ENCODE peak calls at places on chromosome 7, in seven cellular contexts. One of them, this sample, is unnamed.

GRCh38 chr7:99514050-99514449 is 9.6 kb downstream of the ZKSCAN5 start:
- DNase-seq in GM23338: no peak
- DNase-seq in coronary artery: no peak
- DNase-seq in prostate gland: no peak
- DNase-seq in adrenal gland: no peak
- DNase-seq in brain microvascular endothelial cell: no peak
- DNase-seq in uterus: no peak
- DNase-seq in this sample: no peak

GRCh38 chr7:112134039-112134438 is 72.2 kb downstream of the DOCK4 start:
- DNase-seq in GM23338: no peak
- DNase-seq in coronary artery: no peak
- DNase-seq in prostate gland: no peak
- DNase-seq in adrenal gland: no peak
- DNase-seq in brain microvascular endothelial cell: no peak
- DNase-seq in uterus: no peak
- DNase-seq in this sample: no peak

GRCh38 chr7:142963993-142964392 is 1.8 kb upstream of the KEL start:
- DNase-seq in GM23338: no peak
- DNase-seq in coronary artery: no peak
- DNase-seq in prostate gland: no peak
- DNase-seq in adrenal gland: no peak
- DNase-seq in brain microvascular endothelial cell: no peak
- DNase-seq in uterus: no peak
- DNase-seq in this sample: no peak

GRCh38 chr7:54778166-54778565 is 19.2 kb upstream of the SEC61G start:
- DNase-seq in GM23338: no peak
- DNase-seq in coronary artery: no peak
- DNase-seq in prostate gland: no peak
- DNase-seq in adrenal gland: no peak
- DNase-seq in brain microvascular endothelial cell: no peak
- DNase-seq in uterus: no peak
- DNase-seq in this sample: no peak

GRCh38 chr7:121366852-121367431 is 29.2 kb downstream of the FAM3C start:
- DNase-seq in GM23338: peak
- DNase-seq in coronary artery: no peak
- DNase-seq in prostate gland: no peak
- DNase-seq in adrenal gland: peak
- DNase-seq in brain microvascular endothelial cell: no peak
- DNase-seq in uterus: no peak
- DNase-seq in this sample: no peak

GRCh38 chr7:139595806-139596205 is 72.3 kb downstream of the CLEC2L start:
- DNase-seq in GM23338: no peak
- DNase-seq in coronary artery: no peak
- DNase-seq in prostate gland: no peak
- DNase-seq in adrenal gland: no peak
- DNase-seq in brain microvascular endothelial cell: no peak
- DNase-seq in uterus: no peak
- DNase-seq in this sample: no peak

GRCh38 chr7:77648742-77649338 is 47.4 kb upstream of the RSBN1L start:
- DNase-seq in GM23338: no peak
- DNase-seq in coronary artery: no peak
- DNase-seq in prostate gland: no peak
- DNase-seq in adrenal gland: no peak
- DNase-seq in brain microvascular endothelial cell: no peak
- DNase-seq in uterus: no peak
- DNase-seq in this sample: no peak

GRCh38 chr7:123154231-123154860 is 45.4 kb downstream of the SLC13A1 start:
- DNase-seq in GM23338: peak
- DNase-seq in coronary artery: no peak
- DNase-seq in prostate gland: peak
- DNase-seq in adrenal gland: peak
- DNase-seq in brain microvascular endothelial cell: peak
- DNase-seq in uterus: peak
- DNase-seq in this sample: peak

GRCh38 chr7:17090751-17091150 is 207.7 kb upstream of the AHR start:
- DNase-seq in GM23338: no peak
- DNase-seq in coronary artery: no peak
- DNase-seq in prostate gland: no peak
- DNase-seq in adrenal gland: no peak
- DNase-seq in brain microvascular endothelial cell: peak
- DNase-seq in uterus: no peak
- DNase-seq in this sample: no peak

GRCh38 chr7:47763063-47763974 is 181.4 kb upstream of the TNS3 start:
- DNase-seq in GM23338: no peak
- DNase-seq in coronary artery: no peak
- DNase-seq in prostate gland: no peak
- DNase-seq in adrenal gland: no peak
- DNase-seq in brain microvascular endothelial cell: peak
- DNase-seq in uterus: no peak
- DNase-seq in this sample: no peak

GRCh38 chr7:110573862-110574528 is 516.9 kb upstream of the LRRN3 start:
- DNase-seq in GM23338: no peak
- DNase-seq in coronary artery: no peak
- DNase-seq in prostate gland: no peak
- DNase-seq in adrenal gland: no peak
- DNase-seq in brain microvascular endothelial cell: peak
- DNase-seq in uterus: no peak
- DNase-seq in this sample: no peak

GRCh38 chr7:150959739-150960734 is 18.1 kb downstream of the KCNH2 start:
- DNase-seq in GM23338: no peak
- DNase-seq in coronary artery: no peak
- DNase-seq in prostate gland: no peak
- DNase-seq in adrenal gland: no peak
- DNase-seq in brain microvascular endothelial cell: no peak
- DNase-seq in uterus: no peak
- DNase-seq in this sample: no peak
- H3K27ac ChIP-seq in GM23338: no peak
- H3K27ac ChIP-seq in coronary artery: no peak
- H3K27ac ChIP-seq in prostate gland: no peak
- H3K27ac ChIP-seq in adrenal gland: no peak
- H3K27ac ChIP-seq in brain microvascular endothelial cell: no peak
- H3K27ac ChIP-seq in uterus: peak
- H3K27ac ChIP-seq in this sample: no peak

GRCh38 chr7:44058759-44059218 is 6.6 kb downstream of the PGAM2 start:
- DNase-seq in GM23338: no peak
- DNase-seq in coronary artery: peak
- DNase-seq in prostate gland: no peak
- DNase-seq in adrenal gland: no peak
- DNase-seq in brain microvascular endothelial cell: no peak
- DNase-seq in uterus: peak
- DNase-seq in this sample: no peak

GRCh38 chr7:44059219-44060090 is 5.9 kb downstream of the PGAM2 start:
- DNase-seq in GM23338: no peak
- DNase-seq in coronary artery: peak
- DNase-seq in prostate gland: no peak
- DNase-seq in adrenal gland: no peak
- DNase-seq in brain microvascular endothelial cell: no peak
- DNase-seq in uterus: peak
- DNase-seq in this sample: no peak

GRCh38 chr7:44056681-44057080 is 8.7 kb downstream of the PGAM2 start:
- DNase-seq in GM23338: no peak
- DNase-seq in coronary artery: peak
- DNase-seq in prostate gland: no peak
- DNase-seq in adrenal gland: no peak
- DNase-seq in brain microvascular endothelial cell: no peak
- DNase-seq in uterus: peak
- DNase-seq in this sample: no peak

GRCh38 chr7:44057849-44058758 is 7.3 kb downstream of the PGAM2 start:
- DNase-seq in GM23338: no peak
- DNase-seq in coronary artery: peak
- DNase-seq in prostate gland: no peak
- DNase-seq in adrenal gland: no peak
- DNase-seq in brain microvascular endothelial cell: no peak
- DNase-seq in uterus: peak
- DNase-seq in this sample: no peak

DNA sequence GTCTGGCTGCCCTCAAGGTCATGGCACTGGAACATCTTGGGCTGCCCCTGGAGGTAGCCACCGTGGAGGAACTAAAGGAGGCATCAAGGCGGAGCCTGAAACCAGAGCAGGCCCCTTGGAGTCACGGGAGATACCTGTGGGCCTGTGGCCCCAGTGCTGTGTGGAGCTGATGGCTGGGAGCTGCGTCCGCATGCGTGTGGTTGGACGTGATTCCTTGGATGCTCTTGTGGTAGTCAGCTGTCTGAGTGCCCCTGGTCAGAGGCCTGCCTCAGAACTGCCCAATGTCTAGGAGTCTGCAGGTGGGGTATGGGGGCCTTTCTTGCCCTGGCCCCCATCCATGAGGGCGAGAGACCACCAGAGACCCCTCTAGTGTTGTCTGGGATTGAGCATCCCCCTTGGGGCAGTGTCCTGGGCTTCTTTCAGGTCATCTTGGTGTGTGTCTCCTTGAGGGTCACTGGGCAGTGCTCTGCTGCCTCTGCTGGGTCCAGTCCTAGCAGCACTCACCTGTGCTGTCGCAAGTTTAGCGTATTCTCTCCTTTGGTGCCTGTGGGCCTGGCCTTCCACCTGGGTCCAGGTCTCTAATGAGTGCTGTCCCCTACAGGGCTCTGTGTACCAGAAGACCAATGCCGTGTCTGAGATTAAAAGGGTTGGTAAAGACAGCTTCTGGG is 8.1 kb downstream of the PGAM2 start:
- DNase-seq in GM23338: no peak
- DNase-seq in coronary artery: peak
- DNase-seq in prostate gland: no peak
- DNase-seq in adrenal gland: no peak
- DNase-seq in brain microvascular endothelial cell: no peak
- DNase-seq in uterus: peak
- DNase-seq in this sample: no peak
- H3K27ac ChIP-seq in GM23338: no peak
- H3K27ac ChIP-seq in coronary artery: no peak
- H3K27ac ChIP-seq in prostate gland: no peak
- H3K27ac ChIP-seq in adrenal gland: no peak
- H3K27ac ChIP-seq in brain microvascular endothelial cell: no peak
- H3K27ac ChIP-seq in uterus: no peak
- H3K27ac ChIP-seq in this sample: no peak

GRCh38 chr7:158603773-158604755 is 16.4 kb upstream of the PTPRN2 start:
- DNase-seq in GM23338: no peak
- DNase-seq in coronary artery: peak
- DNase-seq in prostate gland: no peak
- DNase-seq in adrenal gland: no peak
- DNase-seq in brain microvascular endothelial cell: no peak
- DNase-seq in uterus: no peak
- DNase-seq in this sample: no peak
- H3K27ac ChIP-seq in GM23338: no peak
- H3K27ac ChIP-seq in coronary artery: no peak
- H3K27ac ChIP-seq in prostate gland: no peak
- H3K27ac ChIP-seq in adrenal gland: no peak
- H3K27ac ChIP-seq in brain microvascular endothelial cell: no peak
- H3K27ac ChIP-seq in uterus: no peak
- H3K27ac ChIP-seq in this sample: no peak

GRCh38 chr7:49322476-49322875 is 398.1 kb downstream of the CDC14C start:
- DNase-seq in GM23338: no peak
- DNase-seq in coronary artery: no peak
- DNase-seq in prostate gland: no peak
- DNase-seq in adrenal gland: no peak
- DNase-seq in brain microvascular endothelial cell: no peak
- DNase-seq in uterus: no peak
- DNase-seq in this sample: no peak
- H3K27ac ChIP-seq in GM23338: no peak
- H3K27ac ChIP-seq in coronary artery: no peak
- H3K27ac ChIP-seq in prostate gland: no peak
- H3K27ac ChIP-seq in adrenal gland: no peak
- H3K27ac ChIP-seq in brain microvascular endothelial cell: no peak
- H3K27ac ChIP-seq in uterus: no peak
- H3K27ac ChIP-seq in this sample: no peak

DNA sequence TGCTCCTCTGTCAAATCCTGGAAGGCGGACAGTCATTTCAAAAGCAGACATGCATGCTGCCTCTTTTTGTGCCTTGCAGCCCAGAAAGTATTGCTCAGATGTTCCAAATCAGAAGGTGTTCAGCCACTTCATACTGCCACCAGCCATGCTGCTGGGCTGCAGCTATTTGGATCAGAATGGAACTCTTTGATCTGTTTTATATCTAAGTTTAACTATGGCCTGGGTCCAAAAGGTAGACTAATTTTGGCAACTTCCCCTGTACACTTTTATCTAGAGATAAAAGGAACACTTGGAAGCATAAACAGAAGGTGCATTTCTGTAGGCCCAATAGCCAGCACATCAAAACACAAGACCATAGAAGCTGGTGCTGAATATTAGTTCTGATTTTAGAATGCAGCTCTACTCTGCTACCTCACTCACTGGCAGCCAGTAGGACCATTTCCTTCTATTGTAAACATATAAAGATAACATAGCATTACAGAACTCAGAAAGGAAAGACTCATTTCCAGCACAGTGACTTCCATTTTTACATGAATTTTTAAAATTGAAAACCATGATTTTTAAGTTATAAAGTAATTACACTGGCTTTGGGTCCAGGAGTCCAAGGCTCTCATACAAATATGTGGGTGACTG is 143.1 kb upstream of the CAV2 start:
- DNase-seq in GM23338: no peak
- DNase-seq in coronary artery: no peak
- DNase-seq in prostate gland: no peak
- DNase-seq in adrenal gland: no peak
- DNase-seq in brain microvascular endothelial cell: no peak
- DNase-seq in uterus: no peak
- DNase-seq in this sample: no peak
- H3K27ac ChIP-seq in GM23338: no peak
- H3K27ac ChIP-seq in coronary artery: peak
- H3K27ac ChIP-seq in prostate gland: no peak
- H3K27ac ChIP-seq in adrenal gland: no peak
- H3K27ac ChIP-seq in brain microvascular endothelial cell: peak
- H3K27ac ChIP-seq in uterus: peak
- H3K27ac ChIP-seq in this sample: peak